ENCODE peak calls at places on chromosomes 16 and 17, in five cellular contexts. V is H54; J is activated gamma-delta T cell treated with anti-CD3 and anti-CD28 coated beads, Interleukin-2, amount 50 U/mL, for 16 hours; Y is retinal pigment epithelial cell; X is activated CD4-positive, alpha-beta T cell treated with anti-CD3 and anti-CD28 coated beads for 24 hours. F is an unnamed sample.

GRCh38 chr17:45088741-45089140 is 27.6 kb downstream of the NMT1 start:
- DNase-seq in X (no peak), V (no peak), J (no peak), Y (no peak), F (no peak)

GRCh38 chr16:55552621-55553020 is 13.9 kb upstream of the CAPNS2 start:
- DNase-seq in J (no peak), X (no peak), Y (no peak), V (no peak), F (no peak)

GRCh38 chr17:51200295-51200694 is 34.1 kb downstream of the NME2 start:
- DNase-seq in J (no peak), X (no peak), V (no peak), Y (no peak), F (no peak)

GRCh38 chr16:85798283-85798776 is 1.0 kb downstream of the EMC8 start:
- DNase-seq in X (no peak), J (no peak), Y (no peak), V (no peak), F (no peak)

GRCh38 chr17:57135748-57136342 is 50.8 kb downstream of the AKAP1 start:
- DNase-seq in J (no peak), X (no peak), Y (no peak), V (no peak), F (no peak)

GRCh38 chr16:84284168-84284722 is 10.4 kb upstream of the WFDC1 start:
- DNase-seq in Y (no peak), X (no peak), V (no peak), J (no peak), F (no peak)

GRCh38 chr17:63376949-63377348 is 69.2 kb downstream of the CYB561 start:
- DNase-seq in V (no peak), Y (no peak), J (no peak), X (no peak), F (no peak)

GRCh38 chr16:2829501-2830354 is at the start of gene ZG16B:
- DNase-seq in J (no peak), Y (no peak), V (no peak), X (no peak), F (no peak)

F was measured in KG1.